ENCODE peak calls at places on chromosomes 6 and 20, in five cellular contexts. D is CD8-positive, alpha-beta T cell; F is IMR-90; I is colonic mucosa; R is HL-60. E is an unnamed sample.

GRCh38 chr6:101517632-101518031 is 124.1 kb downstream of the GRIK2 start:
- DNase-seq in D (no peak), F (no peak), I (no peak), R (no peak), E (no peak)

GRCh38 chr6:32226434-32226833 is 2.6 kb upstream of the NOTCH4 start:
- DNase-seq in D (no peak), F (no peak), I (no peak), R (no peak), E (no peak)

GRCh38 chr6:34493344-34493743 is 27.5 kb downstream of the PACSIN1 start:
- DNase-seq in D (no peak), F (no peak), I (no peak), R (no peak), E (no peak)

GRCh38 chr20:22984611-22985010 is 50.5 kb upstream of the SSTR4 start:
- DNase-seq in D (no peak), F (no peak), I (no peak), R (no peak), E (no peak)

GRCh38 chr6:154428892-154429291 is 72.3 kb upstream of the IPCEF1 start:
- DNase-seq in D (no peak), F (peak), I (no peak), R (no peak), E (no peak)

GRCh38 chr6:99761701-99762100 is 155.1 kb downstream of the PRDM13 start:
- DNase-seq in D (no peak), F (no peak), I (no peak), R (no peak), E (no peak)

GRCh38 chr6:21587925-21588811 is 5.4 kb upstream of the SOX4 start:
- DNase-seq in D (peak), F (peak), I (peak), R (peak), E (peak)

GRCh38 chr6:158818008-158818579 is 1.1 kb downstream of the EZR start:
- DNase-seq in D (peak), F (peak), I (peak), R (no peak), E (peak)

GRCh38 chr20:57781901-57782300 is 72.1 kb upstream of the PMEPA1 start:
- DNase-seq in D (no peak), F (no peak), I (no peak), R (no peak), E (no peak)

GRCh38 chr6:134422426-134423231 is 104.7 kb upstream of the SGK1 start:
- DNase-seq in D (no peak), F (peak), I (no peak), R (no peak), E (peak)

GRCh38 chr6:35049885-35050284 is 91.3 kb downstream of the TCP11 start:
- DNase-seq in D (no peak), F (peak), I (peak), R (no peak), E (peak)

GRCh38 chr20:57043669-57044268 is 222.7 kb downstream of the BMP7 start:
- DNase-seq in D (no peak), F (no peak), I (no peak), R (no peak), E (no peak)

GRCh38 chr20:17568972-17569471 is 853 bp upstream of the DSTN start:
- DNase-seq in D (peak), F (peak), I (peak), R (no peak), E (peak)

GRCh38 chr6:107618672-107619071 is 128.8 kb downstream of the SOBP start:
- DNase-seq in D (peak), F (no peak), I (no peak), R (no peak), E (no peak)

GRCh38 chr6:43725643-43726580 is 38.3 kb upstream of the MRPS18A start:
- DNase-seq in D (no peak), F (no peak), I (no peak), R (peak), E (no peak)

GRCh38 chr6:142883011-142883410 is 62.0 kb downstream of the HIVEP2 start:
- DNase-seq in D (no peak), F (peak), I (no peak), R (no peak), E (peak)

GRCh38 chr20:32535316-32535952 is 49.7 kb downstream of the NOL4L start:
- DNase-seq in D (peak), F (no peak), I (no peak), R (no peak), E (no peak)

GRCh38 chr6:110944681-110945151 is 13.8 kb upstream of the GTF3C6 start:
- DNase-seq in D (no peak), F (peak), I (no peak), R (peak), E (peak)

GRCh38 chr6:225121-225721 is 67.1 kb upstream of the DUSP22 start:
- DNase-seq in D (peak), F (no peak), I (no peak), R (peak), E (peak)

GRCh38 chr20:52434041-52434425 is 242.5 kb upstream of the ZFP64 start:
- DNase-seq in D (no peak), F (no peak), I (no peak), R (no peak), E (no peak)

GRCh38 chr20:44070139-44070900 is 116.7 kb downstream of the JPH2 start:
- DNase-seq in D (peak), F (no peak), I (no peak), R (no peak), E (no peak)

GRCh38 chr6:42879372-42880239 is at the start of gene RPL7L1:
- DNase-seq in D (peak), F (peak), I (peak), R (peak), E (peak)

GRCh38 chr6:56363796-56364195 is 116.4 kb upstream of the COL21A1 start:
- DNase-seq in D (no peak), F (no peak), I (no peak), R (no peak), E (no peak)

GRCh38 chr6:16316741-16317251 is 78.4 kb downstream of the GMPR start:
- DNase-seq in D (peak), F (peak), I (no peak), R (no peak), E (peak)

GRCh38 chr6:21371676-21372161 is 221.8 kb upstream of the SOX4 start:
- DNase-seq in D (no peak), F (no peak), I (no peak), R (no peak), E (peak)

DNA sequence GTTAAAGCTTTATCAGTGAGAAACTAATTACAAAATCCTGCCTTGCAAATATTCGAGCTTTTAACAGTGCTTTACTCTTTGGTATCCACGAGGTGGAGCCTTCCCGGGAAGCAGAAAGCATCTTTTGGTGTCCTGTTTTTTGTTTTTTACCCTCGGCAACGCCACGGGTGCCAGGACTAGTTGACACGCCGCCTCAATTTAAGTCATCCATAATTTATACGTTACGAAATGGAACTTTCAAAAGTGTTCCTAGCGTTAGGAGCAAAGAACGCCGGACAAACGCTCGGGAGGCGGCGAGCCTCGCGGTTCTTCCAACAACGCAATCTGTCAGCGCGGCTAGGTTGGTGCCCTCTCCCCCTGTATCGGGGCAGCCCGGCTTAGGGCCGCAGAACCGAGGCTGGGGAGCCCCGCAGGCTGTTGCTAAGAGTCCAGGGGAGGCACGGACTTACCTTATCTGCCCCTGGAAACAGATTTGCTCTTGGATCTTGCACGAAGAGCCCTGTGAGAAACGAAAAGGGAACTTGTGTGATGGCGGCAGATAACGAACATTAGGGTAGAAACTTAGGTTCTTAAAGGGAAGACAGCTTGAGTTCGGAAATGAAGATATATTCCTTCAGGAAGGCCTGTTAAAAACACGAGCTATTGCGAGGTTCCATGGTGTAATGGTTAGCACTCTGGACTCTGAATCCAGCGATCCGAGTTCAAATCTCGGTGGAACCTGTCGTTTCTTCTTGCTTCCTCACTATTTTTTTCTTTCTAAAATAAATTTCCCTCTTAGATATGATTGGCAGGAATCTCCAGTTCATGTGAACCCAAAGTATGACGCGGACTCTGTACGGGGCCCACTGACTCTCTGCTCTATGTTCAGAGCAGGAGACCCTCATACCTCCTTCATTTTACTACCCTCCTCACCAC is 46.2 kb upstream of the ZNF184 start:
- DNase-seq in D (peak), F (peak), I (peak), R (peak), E (peak)
- TF ChIP-seq CTCF in D (peak), F (peak), I (peak), R (no peak), E (peak)

DNA sequence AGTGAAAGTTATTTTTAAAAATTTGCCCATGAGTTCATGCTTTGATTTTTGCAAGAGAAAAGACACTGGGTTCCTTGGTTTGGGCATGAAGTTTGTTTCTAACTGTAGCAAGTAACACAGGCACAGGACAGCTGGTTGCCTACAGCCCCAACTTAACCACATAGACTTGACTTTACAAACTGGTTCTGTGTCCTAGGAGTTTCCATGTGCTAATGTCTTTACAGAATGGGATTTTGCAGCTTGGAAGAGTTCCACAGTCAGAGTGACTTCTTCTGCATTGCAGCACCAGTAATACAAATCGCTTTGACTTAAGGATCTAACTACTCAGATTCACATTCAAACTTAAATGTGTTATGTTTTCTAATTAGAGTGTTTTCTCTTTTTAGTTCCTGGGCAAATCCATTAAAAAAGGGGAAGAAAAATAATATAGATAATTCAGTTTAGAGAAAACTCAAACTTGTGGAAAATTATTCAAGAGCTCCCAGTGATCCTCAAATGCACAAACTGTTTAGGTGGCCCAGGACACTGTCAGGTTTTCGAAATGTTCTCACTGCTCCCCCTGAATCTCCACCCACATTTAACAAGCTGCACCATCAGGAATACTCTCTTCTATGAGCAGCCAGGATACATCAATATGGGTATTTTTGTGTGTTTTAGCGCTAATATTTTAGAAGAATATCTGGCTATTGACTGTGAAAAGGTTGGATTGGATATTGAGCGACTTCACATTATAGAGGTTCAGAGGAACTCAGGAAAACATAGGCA is 44.1 kb downstream of the OR2B2 start:
- DNase-seq in D (no peak), F (peak), I (no peak), R (no peak), E (no peak)
- H3K4me3 ChIP-seq in D (no peak), F (no peak), I (no peak), R (no peak), E (no peak)

DNA sequence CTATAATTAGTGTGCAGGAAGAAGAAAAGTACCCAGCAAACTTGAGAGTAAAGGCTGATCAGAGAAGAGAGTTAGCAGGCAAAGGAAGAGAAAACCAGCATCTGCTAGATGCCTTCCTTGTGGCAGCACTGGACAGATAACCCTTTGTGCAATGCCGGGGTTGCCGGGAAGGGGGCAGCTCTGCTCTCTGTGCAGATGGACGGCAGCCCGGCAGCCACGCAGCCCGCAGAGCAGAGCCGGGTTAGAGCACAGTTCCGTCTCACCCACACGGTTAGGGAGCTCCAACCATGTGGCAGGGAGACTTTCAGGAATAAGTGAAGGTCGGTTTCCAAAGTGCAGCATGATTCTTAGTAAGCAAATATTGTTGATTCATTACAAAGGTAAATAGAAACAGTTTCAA is 80.0 kb upstream of the RPS6KA2 start:
- DNase-seq in D (no peak), F (peak), I (peak), R (no peak), E (peak)
- TF ChIP-seq CTCF in D (no peak), F (peak), I (peak), R (no peak), E (peak)

GRCh38 chr6:30915591-30915946 is 1.5 kb downstream of the VARS2 start:
- DNase-seq in D (no peak), F (peak), I (peak), R (peak), E (peak)

GRCh38 chr6:30914854-30915590 is 984 bp downstream of the VARS2 start:
- DNase-seq in D (no peak), F (no peak), I (peak), R (no peak), E (no peak)

GRCh38 chr6:30912746-30913520 is 1.1 kb upstream of the VARS2 start:
- DNase-seq in D (no peak), F (no peak), I (no peak), R (no peak), E (no peak)

GRCh38 chr6:30914076-30914853 is at the start of gene VARS2:
- DNase-seq in D (peak), F (peak), I (peak), R (peak), E (peak)

DNA sequence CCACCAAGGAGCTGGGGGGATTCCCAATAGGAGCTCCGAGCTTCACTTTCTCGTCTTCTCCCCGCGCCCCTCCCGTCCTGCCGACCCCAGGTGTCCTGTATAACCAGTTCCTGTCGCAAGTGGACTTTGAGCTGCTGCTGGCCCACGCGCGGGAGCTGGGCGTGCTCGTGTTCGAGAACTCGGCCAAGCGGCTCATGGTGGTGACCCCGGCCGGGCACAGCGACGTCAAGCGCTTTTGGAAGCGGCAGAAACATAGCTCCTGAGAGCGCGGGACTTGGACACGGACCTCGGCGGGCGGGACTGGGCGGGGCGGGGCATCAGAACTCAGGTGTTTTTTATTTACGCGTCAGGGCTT is 340 bp upstream of the VARS2 start:
- DNase-seq in D (no peak), F (no peak), I (no peak), R (no peak), E (no peak)
- H3K4me3 ChIP-seq in D (peak), F (peak), I (peak), R (peak), E (peak)

GRCh38 chr6:14321992-14322772 is 204.6 kb downstream of the CD83 start:
- DNase-seq in D (no peak), F (no peak), I (peak), R (no peak), E (no peak)
- TF ChIP-seq CTCF in D (no peak), F (no peak), I (no peak), R (no peak), E (peak)

GRCh38 chr20:63004607-63005211 is 2.1 kb downstream of the BHLHE23 start:
- DNase-seq in D (no peak), F (no peak), I (no peak), R (no peak), E (no peak)
- H3K4me3 ChIP-seq in D (no peak), F (no peak), I (no peak), R (no peak), E (no peak)

DNA sequence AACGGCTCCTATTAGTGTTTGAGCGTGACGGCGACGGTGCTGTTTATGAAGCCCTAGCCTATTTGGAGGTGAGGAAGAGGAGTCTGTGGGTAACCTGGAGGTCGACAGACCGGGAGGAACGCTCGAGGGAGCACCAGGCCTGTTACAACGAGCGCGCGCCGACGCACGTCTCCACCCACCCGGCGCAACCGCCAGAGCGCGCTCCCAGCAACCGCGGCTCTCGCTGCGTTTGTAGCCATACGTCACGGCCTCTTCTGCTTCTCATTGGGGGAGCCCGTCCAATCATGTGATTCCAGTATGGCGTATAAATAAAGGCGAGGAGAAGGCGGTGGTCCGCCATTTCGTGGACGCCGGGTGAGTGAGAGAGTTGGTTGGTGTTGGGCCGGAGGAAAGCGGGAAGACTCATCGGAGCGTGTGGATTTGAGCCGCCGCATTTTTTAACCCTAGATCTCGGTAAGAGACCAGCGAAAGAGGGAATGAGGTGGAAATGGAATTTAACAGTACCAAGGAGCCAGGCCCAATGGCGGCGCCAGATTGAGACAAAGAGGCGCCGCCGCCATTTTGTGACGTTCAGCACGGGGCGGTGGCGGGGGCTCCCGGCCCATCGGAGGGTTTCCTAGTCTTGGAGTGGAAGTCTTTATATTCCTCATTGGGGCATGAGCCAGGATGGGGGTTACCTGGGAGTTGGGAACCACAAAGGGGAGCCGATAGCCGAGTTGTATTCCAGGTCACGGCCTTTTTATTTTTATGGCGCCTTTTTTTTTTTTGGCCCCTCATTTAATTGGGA is at the start of gene SRSF3:
- DNase-seq in D (peak), F (peak), I (peak), R (peak), E (peak)
- TF ChIP-seq CTCF in D (no peak), F (peak), I (peak), R (no peak), E (peak)

GRCh38 chr6:3456395-3456767 is 469 bp downstream of the SLC22A23 start:
- DNase-seq in D (no peak), F (no peak), I (no peak), R (no peak), E (no peak)

GRCh38 chr6:3458706-3459421 is 2.0 kb upstream of the SLC22A23 start:
- DNase-seq in D (no peak), F (no peak), I (no peak), R (no peak), E (no peak)

GRCh38 chr6:3456794-3457709 is at the start of gene SLC22A23:
- DNase-seq in D (peak), F (no peak), I (peak), R (peak), E (no peak)

GRCh38 chr6:3455490-3456394 is 1.1 kb downstream of the SLC22A23 start:
- DNase-seq in D (peak), F (no peak), I (peak), R (no peak), E (no peak)

GRCh38 chr6:3457710-3458605 is 1.1 kb upstream of the SLC22A23 start:
- DNase-seq in D (peak), F (no peak), I (peak), R (no peak), E (no peak)
- H3K4me3 ChIP-seq in D (peak), F (peak), I (peak), R (no peak), E (peak)

GRCh38 chr6:169723991-169724553 is at the start of gene PHF10:
- DNase-seq in D (peak), F (no peak), I (peak), R (no peak), E (peak)

GRCh38 chr6:169720207-169720855 is 4.0 kb downstream of the PHF10 start:
- DNase-seq in D (no peak), F (no peak), I (no peak), R (no peak), E (no peak)

GRCh38 chr6:169724554-169725269 is 412 bp upstream of the PHF10 start:
- DNase-seq in D (peak), F (peak), I (peak), R (peak), E (peak)

GRCh38 chr6:169723200-169723909 is 945 bp downstream of the PHF10 start:
- DNase-seq in D (peak), F (peak), I (peak), R (no peak), E (peak)

GRCh38 chr6:169722362-169723199 is 1.7 kb downstream of the PHF10 start:
- DNase-seq in D (peak), F (peak), I (peak), R (peak), E (peak)
- TF ChIP-seq CTCF in D (no peak), F (no peak), I (no peak), R (no peak), E (no peak)